ENCODE peak calls at places on chromosomes 11 and 22, in five cellular contexts. Q is NCI-H446 treated with DMSO at 0.1 percent for 48 hours, S is NCI-H1105, H is hypothalamus, Z is activated T-cell treated with anti-CD3 and anti-CD28 coated beads for 1 hour. O is an unnamed sample.

GRCh38 chr22:32951807-32952153 is 106.4 kb downstream of the SYN3 start:
- DNase-seq in Q (no peak), S (no peak), H (peak), Z (no peak), O (no peak)

GRCh38 chr11:75767793-75768111 is 826 bp upstream of the DGAT2 start:
- DNase-seq in Q (no peak), S (no peak), H (no peak), Z (no peak), O (no peak)

GRCh38 chr22:22179858-22180257 is 64.7 kb upstream of the VPREB1 start:
- DNase-seq in Q (no peak), S (no peak), H (no peak), Z (no peak), O (no peak)

GRCh38 chr11:37972691-37973090 is 1374.7 kb upstream of the RAG2 start:
- DNase-seq in Q (no peak), S (no peak), H (no peak), Z (no peak), O (no peak)

GRCh38 chr11:76781046-76781801 is 1.9 kb upstream of the TSKU start:
- DNase-seq in Q (no peak), S (no peak), H (no peak), Z (no peak), O (no peak)

GRCh38 chr11:75814369-75814685 is 683 bp upstream of the UVRAG start:
- DNase-seq in Q (no peak), S (peak), H (no peak), Z (no peak), O (peak)

GRCh38 chr11:82234256-82234655 is 499.4 kb downstream of the FAM181B start:
- DNase-seq in Q (no peak), S (no peak), H (no peak), Z (no peak), O (no peak)

GRCh38 chr11:26992031-26992541 is 1.8 kb upstream of the FIBIN start:
- DNase-seq in Q (peak), S (no peak), H (no peak), Z (no peak), O (no peak)

GRCh38 chr22:44449061-44449682 is 48.9 kb downstream of the RTL6 start:
- DNase-seq in Q (no peak), S (no peak), H (no peak), Z (no peak), O (no peak)

GRCh38 chr11:10937416-10937815 is 79.6 kb upstream of the ZBED5 start:
- DNase-seq in Q (no peak), S (no peak), H (no peak), Z (no peak), O (no peak)

GRCh38 chr11:134691985-134692384 is 279.9 kb upstream of the B3GAT1 start:
- DNase-seq in Q (no peak), S (no peak), H (no peak), Z (no peak), O (no peak)

GRCh38 chr11:15985127-15985862 is 371.1 kb downstream of the SOX6 start:
- DNase-seq in Q (no peak), S (no peak), H (no peak), Z (no peak), O (no peak)

GRCh38 chr11:17864478-17864941 is 129.9 kb downstream of the KCNC1 start:
- DNase-seq in Q (no peak), S (no peak), H (no peak), Z (no peak), O (no peak)